ENCODE peak calls at places on chromosomes 13 and 19, in four cellular contexts. One of them, this sample, is unnamed.

GRCh38 chr13:19605161-19605955 is 28.1 kb upstream of the MPHOSPH8 start:
- DNase-seq in stromal cell of bone marrow: no peak
- DNase-seq in stimulated activated naive B cell treated with anti-CD40 and anti-IgM and Interleukin-4, amounts not matched to agents 10 μg/mL and 1 μg/mL and 100 μg/mL, for 72 hours: no peak
- DNase-seq in spleen: no peak
- DNase-seq in this sample: no peak

GRCh38 chr19:2230807-2231533 is 5.2 kb downstream of the PLEKHJ1 start:
- DNase-seq in stromal cell of bone marrow: no peak
- DNase-seq in stimulated activated naive B cell treated with anti-CD40 and anti-IgM and Interleukin-4, amounts not matched to agents 10 μg/mL and 1 μg/mL and 100 μg/mL, for 72 hours: no peak
- DNase-seq in spleen: no peak
- DNase-seq in this sample: no peak

GRCh38 chr13:105278797-105279425 is 1256.6 kb downstream of the EFNB2 start:
- DNase-seq in stromal cell of bone marrow: no peak
- DNase-seq in stimulated activated naive B cell treated with anti-CD40 and anti-IgM and Interleukin-4, amounts not matched to agents 10 μg/mL and 1 μg/mL and 100 μg/mL, for 72 hours: no peak
- DNase-seq in spleen: no peak
- DNase-seq in this sample: no peak

GRCh38 chr19:28396259-28396940 is 816.6 kb downstream of the UQCRFS1 start:
- DNase-seq in stromal cell of bone marrow: no peak
- DNase-seq in stimulated activated naive B cell treated with anti-CD40 and anti-IgM and Interleukin-4, amounts not matched to agents 10 μg/mL and 1 μg/mL and 100 μg/mL, for 72 hours: no peak
- DNase-seq in spleen: peak
- DNase-seq in this sample: no peak

GRCh38 chr19:50553134-50553703 is 15.0 kb downstream of the LRRC4B start:
- DNase-seq in stromal cell of bone marrow: no peak
- DNase-seq in stimulated activated naive B cell treated with anti-CD40 and anti-IgM and Interleukin-4, amounts not matched to agents 10 μg/mL and 1 μg/mL and 100 μg/mL, for 72 hours: no peak
- DNase-seq in spleen: no peak
- DNase-seq in this sample: no peak

GRCh38 chr13:33228645-33229445 is 56.7 kb downstream of the STARD13 start:
- DNase-seq in stromal cell of bone marrow: no peak
- DNase-seq in stimulated activated naive B cell treated with anti-CD40 and anti-IgM and Interleukin-4, amounts not matched to agents 10 μg/mL and 1 μg/mL and 100 μg/mL, for 72 hours: no peak
- DNase-seq in spleen: no peak
- DNase-seq in this sample: no peak

GRCh38 chr19:33698576-33699435 is 77.1 kb downstream of the CHST8 start:
- DNase-seq in stromal cell of bone marrow: no peak
- DNase-seq in stimulated activated naive B cell treated with anti-CD40 and anti-IgM and Interleukin-4, amounts not matched to agents 10 μg/mL and 1 μg/mL and 100 μg/mL, for 72 hours: no peak
- DNase-seq in spleen: peak
- DNase-seq in this sample: no peak

GRCh38 chr19:45455707-45456499 is 11.9 kb upstream of the FOSB start:
- DNase-seq in stromal cell of bone marrow: peak
- DNase-seq in stimulated activated naive B cell treated with anti-CD40 and anti-IgM and Interleukin-4, amounts not matched to agents 10 μg/mL and 1 μg/mL and 100 μg/mL, for 72 hours: peak
- DNase-seq in spleen: peak
- DNase-seq in this sample: peak

GRCh38 chr19:46637224-46637623 is 1.2 kb upstream of the GNG8 start:
- DNase-seq in stromal cell of bone marrow: no peak
- DNase-seq in stimulated activated naive B cell treated with anti-CD40 and anti-IgM and Interleukin-4, amounts not matched to agents 10 μg/mL and 1 μg/mL and 100 μg/mL, for 72 hours: no peak
- DNase-seq in spleen: no peak
- DNase-seq in this sample: no peak

GRCh38 chr19:19257836-19258588 is 15.1 kb downstream of the TM6SF2 start:
- DNase-seq in stromal cell of bone marrow: no peak
- DNase-seq in stimulated activated naive B cell treated with anti-CD40 and anti-IgM and Interleukin-4, amounts not matched to agents 10 μg/mL and 1 μg/mL and 100 μg/mL, for 72 hours: no peak
- DNase-seq in spleen: no peak
- DNase-seq in this sample: no peak

GRCh38 chr13:98842074-98842473 is 89.6 kb upstream of the SLC15A1 start:
- DNase-seq in stromal cell of bone marrow: no peak
- DNase-seq in stimulated activated naive B cell treated with anti-CD40 and anti-IgM and Interleukin-4, amounts not matched to agents 10 μg/mL and 1 μg/mL and 100 μg/mL, for 72 hours: no peak
- DNase-seq in spleen: no peak
- DNase-seq in this sample: no peak

GRCh38 chr13:114143806-114144605 is 11.6 kb upstream of the RASA3 start:
- DNase-seq in stromal cell of bone marrow: no peak
- DNase-seq in stimulated activated naive B cell treated with anti-CD40 and anti-IgM and Interleukin-4, amounts not matched to agents 10 μg/mL and 1 μg/mL and 100 μg/mL, for 72 hours: peak
- DNase-seq in spleen: peak
- DNase-seq in this sample: peak

GRCh38 chr19:18117692-18118378 is 20.3 kb downstream of the MAST3 start:
- DNase-seq in stromal cell of bone marrow: peak
- DNase-seq in stimulated activated naive B cell treated with anti-CD40 and anti-IgM and Interleukin-4, amounts not matched to agents 10 μg/mL and 1 μg/mL and 100 μg/mL, for 72 hours: peak
- DNase-seq in spleen: peak
- DNase-seq in this sample: peak

GRCh38 chr19:3133793-3134116 is 2.1 kb upstream of the GNA15 start:
- DNase-seq in stromal cell of bone marrow: no peak
- DNase-seq in stimulated activated naive B cell treated with anti-CD40 and anti-IgM and Interleukin-4, amounts not matched to agents 10 μg/mL and 1 μg/mL and 100 μg/mL, for 72 hours: no peak
- DNase-seq in spleen: no peak
- DNase-seq in this sample: no peak

GRCh38 chr13:57970404-57970803 is 338.9 kb downstream of the PCDH17 start:
- DNase-seq in stromal cell of bone marrow: no peak
- DNase-seq in stimulated activated naive B cell treated with anti-CD40 and anti-IgM and Interleukin-4, amounts not matched to agents 10 μg/mL and 1 μg/mL and 100 μg/mL, for 72 hours: no peak
- DNase-seq in spleen: no peak
- DNase-seq in this sample: no peak

GRCh38 chr19:23070353-23070781 is 46.5 kb upstream of the ZNF730 start:
- DNase-seq in stromal cell of bone marrow: no peak
- DNase-seq in stimulated activated naive B cell treated with anti-CD40 and anti-IgM and Interleukin-4, amounts not matched to agents 10 μg/mL and 1 μg/mL and 100 μg/mL, for 72 hours: peak
- DNase-seq in spleen: no peak
- DNase-seq in this sample: no peak

GRCh38 chr19:50794074-50794777 is 4.0 kb downstream of the ACP4 start:
- DNase-seq in stromal cell of bone marrow: no peak
- DNase-seq in stimulated activated naive B cell treated with anti-CD40 and anti-IgM and Interleukin-4, amounts not matched to agents 10 μg/mL and 1 μg/mL and 100 μg/mL, for 72 hours: peak
- DNase-seq in spleen: no peak
- DNase-seq in this sample: no peak

GRCh38 chr13:25752957-25753540 is 298.8 kb downstream of the SHISA2 start:
- DNase-seq in stromal cell of bone marrow: peak
- DNase-seq in stimulated activated naive B cell treated with anti-CD40 and anti-IgM and Interleukin-4, amounts not matched to agents 10 μg/mL and 1 μg/mL and 100 μg/mL, for 72 hours: no peak
- DNase-seq in spleen: no peak
- DNase-seq in this sample: no peak

GRCh38 chr13:80249906-80250513 is 90.9 kb downstream of the SPRY2 start:
- DNase-seq in stromal cell of bone marrow: no peak
- DNase-seq in stimulated activated naive B cell treated with anti-CD40 and anti-IgM and Interleukin-4, amounts not matched to agents 10 μg/mL and 1 μg/mL and 100 μg/mL, for 72 hours: no peak
- DNase-seq in spleen: no peak
- DNase-seq in this sample: no peak

GRCh38 chr13:21837841-21838551 is 167.1 kb downstream of the FGF9 start:
- DNase-seq in stromal cell of bone marrow: no peak
- DNase-seq in stimulated activated naive B cell treated with anti-CD40 and anti-IgM and Interleukin-4, amounts not matched to agents 10 μg/mL and 1 μg/mL and 100 μg/mL, for 72 hours: no peak
- DNase-seq in spleen: no peak
- DNase-seq in this sample: no peak

GRCh38 chr13:51453959-51454703 is 1.3 kb upstream of the INTS6 start:
- DNase-seq in stromal cell of bone marrow: peak
- DNase-seq in stimulated activated naive B cell treated with anti-CD40 and anti-IgM and Interleukin-4, amounts not matched to agents 10 μg/mL and 1 μg/mL and 100 μg/mL, for 72 hours: no peak
- DNase-seq in spleen: peak
- DNase-seq in this sample: peak

This sample was measured in GM06990.